ENCODE peak calls at places on chromosomes 11 and 22, in seven cellular contexts. N is HCT116, D is astrocyte of the spinal cord, O is GM06990, F is AG04449, M is right atrium auricular region, G is epithelial cell of esophagus. W is an unnamed sample.

GRCh38 chr22:23538502-23538860 is 41.6 kb downstream of the IGLL1 start:
- DNase-seq in N (no peak), G (no peak), M (no peak), D (no peak), F (no peak), O (no peak), W (no peak)

GRCh38 chr11:1481483-1481825 is 5.1 kb downstream of the MOB2 start:
- DNase-seq in F (no peak), M (no peak), G (no peak), O (no peak), D (no peak), N (no peak), W (no peak)

GRCh38 chr11:67345949-67346819 is 7.2 kb downstream of the POLD4 start:
- DNase-seq in F (no peak), N (peak), O (no peak), M (no peak), D (peak), G (peak), W (no peak)

GRCh38 chr11:125457814-125458343 is 38.2 kb downstream of the FEZ1 start:
- DNase-seq in M (peak), O (no peak), N (no peak), D (peak), F (peak), G (no peak), W (peak)

GRCh38 chr11:112024178-112024777 is 930 bp upstream of the DLAT start:
- DNase-seq in F (no peak), M (no peak), N (no peak), O (peak), D (peak), G (no peak), W (no peak)

GRCh38 chr22:23060612-23061400 is 9.5 kb upstream of the GNAZ start:
- DNase-seq in G (no peak), F (no peak), O (no peak), D (no peak), M (peak), N (no peak), W (peak)

GRCh38 chr11:74815966-74816365 is 67.3 kb downstream of the RNF169 start:
- DNase-seq in O (no peak), G (no peak), N (no peak), D (no peak), F (no peak), M (no peak), W (no peak)

GRCh38 chr22:48153726-48154125 is 1391.3 kb downstream of the TBC1D22A start:
- DNase-seq in O (no peak), F (no peak), D (no peak), M (no peak), N (no peak), G (no peak), W (no peak)

GRCh38 chr11:61026121-61027031 is 54.9 kb downstream of the CD6 start:
- DNase-seq in O (no peak), N (no peak), D (no peak), M (no peak), F (no peak), G (no peak), W (no peak)

GRCh38 chr22:24068377-24068680 is 57.2 kb downstream of the CABIN1 start:
- DNase-seq in O (no peak), G (no peak), D (no peak), M (no peak), N (no peak), F (no peak), W (no peak)

GRCh38 chr11:32870676-32871075 is 21.9 kb upstream of the QSER1 start:
- DNase-seq in O (no peak), G (peak), F (no peak), M (no peak), D (no peak), N (no peak), W (no peak)

GRCh38 chr11:125454047-125454446 is 42.0 kb downstream of the FEZ1 start:
- DNase-seq in O (no peak), D (no peak), N (no peak), G (no peak), F (no peak), M (peak), W (peak)

GRCh38 chr22:26753125-26753862 is 95.9 kb downstream of the MIAT start:
- DNase-seq in D (no peak), F (no peak), N (no peak), O (no peak), M (no peak), G (no peak), W (no peak)

GRCh38 chr11:5007561-5007960 is 12.9 kb downstream of the OR51L1 start:
- DNase-seq in N (no peak), F (no peak), D (no peak), O (no peak), M (no peak), G (peak), W (no peak)

GRCh38 chr11:66336234-66337102 is at the start of gene RIN1:
- DNase-seq in F (peak), N (peak), M (peak), G (peak), O (peak), D (peak), W (peak)

GRCh38 chr22:25347752-25348102 is 128.3 kb downstream of the CRYBB2 start:
- DNase-seq in O (no peak), F (no peak), M (no peak), D (no peak), N (no peak), G (no peak), W (no peak)

GRCh38 chr11:17894929-17895658 is 117.8 kb downstream of the SERGEF start:
- DNase-seq in D (no peak), G (no peak), M (no peak), O (no peak), N (no peak), F (no peak), W (no peak)

GRCh38 chr11:1436468-1437030 is 46.8 kb downstream of the BRSK2 start:
- DNase-seq in M (no peak), F (no peak), N (no peak), D (no peak), G (no peak), O (no peak), W (no peak)

GRCh38 chr11:78406568-78407196 is 10.9 kb downstream of the GAB2 start:
- DNase-seq in D (no peak), O (no peak), N (no peak), F (no peak), G (peak), M (no peak), W (no peak)

GRCh38 chr11:66266378-66267038 is 1.9 kb upstream of the RAB1B start:
- DNase-seq in O (no peak), D (no peak), M (no peak), N (no peak), F (no peak), G (no peak), W (no peak)

GRCh38 chr11:111792314-111792713 is 26.1 kb upstream of the PPP2R1B start:
- DNase-seq in G (no peak), O (no peak), M (no peak), F (no peak), N (no peak), D (no peak), W (no peak)

GRCh38 chr11:11588243-11588642 is 33.6 kb downstream of the GALNT18 start:
- DNase-seq in O (no peak), N (no peak), M (no peak), D (no peak), G (peak), F (no peak), W (peak)

GRCh38 chr22:19641254-19641982 is 72.9 kb upstream of the SEPTIN5 start:
- DNase-seq in N (peak), D (no peak), F (no peak), M (no peak), O (no peak), G (peak), W (no peak)
- TF ChIP-seq CTCF in N (peak), D (peak), F (peak), M (peak), O (no peak), G (peak), W (peak)

GRCh38 chr11:114400222-114400973 is at the start of the genes C11orf71 and RBM7:
- DNase-seq in N (peak), F (peak), M (peak), O (peak), D (peak), G (peak), W (peak)
- TF ChIP-seq CTCF in N (no peak), F (no peak), M (no peak), O (peak), D (no peak), G (no peak), W (peak)

GRCh38 chr22:20783844-20784723 is 10.2 kb downstream of the SERPIND1 start:
- DNase-seq in N (peak), D (peak), F (no peak), M (no peak), O (peak), G (peak), W (no peak)
- TF ChIP-seq CTCF in N (peak), D (peak), F (peak), M (peak), O (peak), G (peak), W (peak)

DNA sequence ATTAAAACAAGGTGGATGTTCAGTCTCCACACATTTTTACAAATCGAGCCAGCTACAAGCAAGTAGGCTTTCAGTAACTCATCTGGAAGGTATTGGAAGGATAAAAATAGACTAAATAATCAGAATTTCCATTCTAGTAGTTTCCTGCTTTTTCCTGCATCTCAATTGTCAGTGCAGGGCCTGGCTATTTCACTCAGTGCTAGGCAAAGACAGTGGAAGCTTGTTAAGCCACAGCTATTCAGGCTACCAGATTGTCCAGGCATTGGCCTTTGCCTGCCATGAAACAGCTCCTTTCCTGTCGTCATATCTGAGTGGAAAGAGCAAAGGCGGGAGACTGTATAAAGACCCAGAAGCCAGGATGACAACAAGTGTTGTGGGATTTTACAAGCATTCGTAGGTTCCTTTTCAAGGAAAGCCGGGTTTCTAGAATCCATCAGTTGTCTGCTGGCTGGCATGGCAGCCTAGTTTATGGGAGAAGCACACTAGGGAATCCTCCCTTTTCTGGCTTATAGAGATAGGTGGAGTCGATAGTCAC is 2.1 kb upstream of the TNRC6B start:
- DNase-seq in O (no peak), M (no peak), F (no peak), N (no peak), G (no peak), D (no peak), W (peak)
- TF ChIP-seq CTCF in O (no peak), M (no peak), F (no peak), N (no peak), G (no peak), D (no peak), W (no peak)

GRCh38 chr22:35288116-35288515 is 11.6 kb upstream of the TOM1 start:
- DNase-seq in F (no peak), N (no peak), M (no peak), D (no peak), G (no peak), O (no peak), W (no peak)
- TF ChIP-seq CTCF in F (no peak), N (no peak), M (no peak), D (no peak), G (no peak), O (no peak), W (no peak)

GRCh38 chr22:39291501-39291900 is 27.9 kb downstream of the RPL3 start:
- DNase-seq in M (no peak), G (no peak), N (no peak), O (no peak), F (no peak), D (no peak), W (no peak)
- TF ChIP-seq CTCF in M (no peak), G (peak), N (peak), O (peak), F (no peak), D (no peak), W (peak)

DNA sequence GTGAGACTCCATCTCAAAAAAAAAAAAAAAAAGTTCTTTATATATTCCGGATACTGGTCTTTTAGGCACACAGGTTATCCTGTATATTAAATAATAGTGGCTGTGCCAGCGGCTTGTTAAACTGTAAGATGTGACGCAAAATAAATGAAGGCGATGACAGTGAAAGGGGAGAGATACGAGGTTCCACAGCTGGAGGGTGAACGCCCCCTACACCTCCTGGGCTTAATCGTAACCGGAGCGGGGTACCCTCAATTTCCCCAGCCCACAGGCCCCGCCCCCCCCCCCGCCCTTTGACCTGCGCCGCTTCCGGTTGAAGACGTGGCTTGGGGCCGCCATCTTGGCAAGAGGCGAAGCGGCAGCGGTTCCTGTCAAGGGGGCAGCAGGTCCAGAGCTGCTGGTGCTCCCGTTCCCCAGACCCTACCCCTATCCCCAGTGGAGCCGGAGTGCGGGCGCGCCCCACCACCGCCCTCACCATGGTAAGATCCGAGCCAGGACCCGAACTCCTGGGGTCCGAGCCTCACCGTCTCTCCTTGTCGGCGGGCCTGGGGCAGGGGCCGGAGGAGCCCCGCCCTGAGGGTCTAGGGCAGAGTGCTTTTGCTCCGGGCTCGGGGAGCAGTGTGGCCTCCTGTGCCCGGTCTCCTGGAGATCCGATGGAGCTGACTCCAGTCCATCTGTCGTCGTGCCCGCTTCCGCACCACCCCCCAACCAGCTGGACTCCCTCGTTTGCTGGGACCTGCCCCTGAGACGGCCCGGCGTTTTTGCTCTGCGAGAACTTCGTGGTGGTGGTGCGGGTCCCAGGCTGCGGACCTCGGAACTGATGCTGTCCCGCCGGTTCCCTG is at the start of gene ARCN1:
- DNase-seq in N (peak), O (peak), G (peak), M (peak), F (no peak), D (peak), W (peak)
- TF ChIP-seq CTCF in N (no peak), O (no peak), G (no peak), M (no peak), F (no peak), D (no peak), W (no peak)